ENCODE peak calls at places on chromosomes 7 and 10, in six cellular contexts. C is cardiac fibroblast; U is ascending aorta; X is CD4-positive, alpha-beta memory T cell; K is mammary epithelial cell; A is lower lobe of right lung. G is an unnamed sample.

GRCh38 chr7:23055582-23056178 is 41.8 kb upstream of the HYCC1 start:
- DNase-seq in C (peak; percentile 81), U (no peak), X (peak; percentile 68), K (peak; percentile 57), A (no peak), G (peak; percentile 45)

GRCh38 chr10:101285519-101286070 is 56.3 kb upstream of the LBX1 start:
- DNase-seq in C (no peak), U (no peak), X (no peak), K (no peak), A (no peak), G (no peak)

GRCh38 chr10:78650122-78650521 is 418.6 kb upstream of the ZMIZ1 start:
- DNase-seq in C (no peak), U (no peak), X (no peak), K (no peak), A (no peak), G (no peak)

GRCh38 chr10:110498087-110498981 is 627 bp downstream of the DUSP5 start:
- DNase-seq in C (peak; percentile 51), U (no peak), X (peak; percentile 69), K (peak; percentile 29), A (peak; percentile 80), G (no peak)

GRCh38 chr10:46312953-46313352 is 26.2 kb downstream of the ANTXRL start:
- DNase-seq in C (no peak), U (no peak), X (no peak), K (no peak), A (no peak), G (no peak)

GRCh38 chr10:88592425-88592824 is 5.9 kb downstream of the LIPJ start:
- DNase-seq in C (no peak), U (no peak), X (no peak), K (peak; percentile 32), A (no peak), G (no peak)

GRCh38 chr10:110510086-110510485 is 12.4 kb downstream of the DUSP5 start:
- DNase-seq in C (no peak), U (no peak), X (no peak), K (no peak), A (no peak), G (no peak)

GRCh38 chr10:5631936-5632335 is 34.5 kb downstream of the ASB13 start:
- DNase-seq in C (no peak), U (no peak), X (no peak), K (no peak), A (no peak), G (no peak)

GRCh38 chr10:67788028-67788886 is 49.7 kb downstream of the DNAJC12 start:
- DNase-seq in C (peak; percentile 59), U (no peak), X (peak; percentile 56), K (no peak), A (peak; percentile 68), G (peak; percentile 81)

GRCh38 chr10:116742367-116743265 is at the start of gene HSPA12A:
- DNase-seq in C (peak; percentile 93), U (no peak), X (peak; percentile 29), K (peak; percentile 76), A (peak; percentile 79), G (no peak)

GRCh38 chr7:78770422-78771410 is 682.8 kb downstream of the MAGI2 start:
- DNase-seq in C (peak; percentile 13), U (no peak), X (no peak), K (no peak), A (no peak), G (peak; percentile 35)
- H3K4me3 ChIP-seq in C (peak overlapping the region; percentile 21), U (peak overlapping the region; percentile 43), X (no peak overlapping the region), K (no peak overlapping the region), A (no peak overlapping the region), G (peak overlapping the region; percentile 76)

GRCh38 chr7:4791101-4791737 is 15.8 kb downstream of the AP5Z1 start:
- DNase-seq in C (no peak), U (no peak), X (no peak), K (no peak), A (peak; percentile 43), G (no peak)

GRCh38 chr7:4790078-4790465 is 14.6 kb downstream of the AP5Z1 start:
- DNase-seq in C (no peak), U (no peak), X (no peak), K (no peak), A (no peak), G (no peak)

GRCh38 chr7:4790516-4790991 is 15.1 kb downstream of the AP5Z1 start:
- DNase-seq in C (no peak), U (no peak), X (no peak), K (no peak), A (no peak), G (no peak)

GRCh38 chr7:4792537-4793126 is 17.2 kb downstream of the AP5Z1 start:
- DNase-seq in C (no peak), U (no peak), X (no peak), K (no peak), A (peak; percentile 60), G (no peak)

DNA sequence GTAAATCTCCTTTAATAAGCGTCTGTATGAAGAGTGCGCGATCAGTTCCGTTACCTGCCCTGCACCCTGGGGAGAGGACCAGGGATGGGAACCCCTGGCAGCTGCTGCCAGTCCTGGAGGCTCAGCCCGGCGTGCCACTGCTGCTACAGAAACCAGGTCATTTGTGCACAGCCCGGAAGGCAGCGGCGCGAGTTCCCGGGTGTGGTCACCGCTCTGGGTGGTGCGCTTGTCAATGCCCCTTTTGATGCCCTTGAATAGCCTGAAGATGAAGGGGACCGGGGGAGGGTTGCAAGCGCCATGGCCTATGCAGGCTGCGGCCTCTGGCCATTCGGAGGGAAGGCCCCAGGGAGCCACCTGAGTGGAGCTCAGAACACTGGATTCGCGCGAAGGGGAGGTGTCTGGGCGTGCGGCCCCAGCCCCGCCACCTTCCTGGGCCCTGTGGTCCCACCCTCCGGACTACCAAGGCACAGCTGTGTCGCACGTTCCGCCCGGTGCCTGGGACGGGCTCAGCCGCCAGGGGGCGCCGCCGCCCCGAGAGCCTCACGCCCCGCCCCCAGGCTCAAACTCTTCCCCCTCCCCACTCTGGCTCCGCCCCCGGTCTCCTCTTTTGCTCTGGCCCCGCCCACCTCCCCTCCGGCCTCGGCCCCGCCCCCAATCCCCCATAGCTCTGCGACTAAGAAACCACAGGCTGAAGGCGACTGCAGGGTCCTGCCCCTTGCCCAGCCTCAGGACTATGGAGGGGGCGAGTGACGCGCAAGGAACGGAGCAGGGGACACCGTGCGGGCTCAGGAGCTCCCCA is 16.5 kb downstream of the AP5Z1 start:
- DNase-seq in C (peak; percentile 64), U (no peak), X (peak; percentile 76), K (no peak), A (peak; percentile 83), G (peak; percentile 37)
- H3K4me3 ChIP-seq in C (no peak overlapping the region), U (peak overlapping the region; percentile 39), X (no peak overlapping the region), K (no peak overlapping the region), A (peak overlapping the region; percentile 50), G (peak overlapping the region; percentile 30)

GRCh38 chr10:3245395-3245794 is 72.8 kb upstream of the PITRM1 start:
- DNase-seq in C (no peak), U (no peak), X (no peak), K (no peak), A (no peak), G (no peak)

GRCh38 chr10:3248526-3249255 is 76.1 kb upstream of the PITRM1 start:
- DNase-seq in C (peak; percentile 94), U (no peak), X (no peak), K (peak; percentile 94), A (no peak), G (no peak)

GRCh38 chr10:3251172-3251571 is 78.6 kb upstream of the PITRM1 start:
- DNase-seq in C (no peak), U (no peak), X (no peak), K (no peak), A (peak; percentile 2), G (no peak)

GRCh38 chr10:3255086-3255485 is 82.5 kb upstream of the PITRM1 start:
- DNase-seq in C (no peak), U (no peak), X (no peak), K (no peak), A (peak; percentile 22), G (no peak)

DNA sequence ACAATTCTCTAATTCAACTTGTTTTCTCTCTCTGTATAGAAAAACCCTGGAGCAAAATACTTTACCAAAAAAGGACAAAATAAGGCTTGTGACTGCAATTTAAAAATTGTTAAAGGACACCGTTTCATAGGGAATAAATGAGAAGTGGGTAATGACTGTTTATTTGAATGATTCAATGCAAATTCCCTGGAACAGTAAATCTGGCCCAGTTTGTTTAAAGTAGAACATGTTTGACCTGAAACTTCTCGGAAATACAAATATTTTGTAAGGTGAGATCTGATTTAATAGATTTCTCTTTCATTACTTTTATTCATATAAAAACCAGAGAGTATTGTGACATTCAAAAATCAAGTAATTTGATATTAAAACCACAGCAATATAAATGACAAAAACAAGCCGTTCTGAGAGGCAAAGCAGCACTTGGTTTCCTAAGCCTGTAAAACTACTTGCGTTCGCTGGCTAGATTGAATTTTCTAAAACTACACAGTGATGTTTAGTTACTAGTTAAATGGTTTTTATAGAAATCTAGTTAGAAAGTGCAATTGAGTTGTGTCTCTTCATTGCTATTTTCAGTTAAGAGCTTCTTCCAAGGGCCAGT is 76.8 kb upstream of the PITRM1 start:
- DNase-seq in C (no peak), U (no peak), X (no peak), K (no peak), A (no peak), G (no peak)
- H3K4me3 ChIP-seq in C (no peak overlapping the region), U (no peak overlapping the region), X (no peak overlapping the region), K (no peak overlapping the region), A (no peak overlapping the region), G (no peak overlapping the region)

GRCh38 chr10:73935895-73936294 is 25.0 kb downstream of the PLAU start:
- DNase-seq in C (no peak), U (no peak), X (no peak), K (no peak), A (no peak), G (no peak)
- H3K4me3 ChIP-seq in C (no peak overlapping the region), U (no peak overlapping the region), X (no peak overlapping the region), K (no peak overlapping the region), A (no peak overlapping the region), G (no peak overlapping the region)

GRCh38 chr7:57868771-57869483 is 418.9 kb downstream of the ZNF716 start:
- DNase-seq in C (no peak), U (no peak), X (no peak), K (no peak), A (no peak), G (no peak)
- H3K4me3 ChIP-seq in C (peak overlapping the region; percentile 26), U (no peak overlapping the region), X (no peak overlapping the region), K (no peak overlapping the region), A (peak overlapping the region; percentile 40), G (no peak overlapping the region)

DNA sequence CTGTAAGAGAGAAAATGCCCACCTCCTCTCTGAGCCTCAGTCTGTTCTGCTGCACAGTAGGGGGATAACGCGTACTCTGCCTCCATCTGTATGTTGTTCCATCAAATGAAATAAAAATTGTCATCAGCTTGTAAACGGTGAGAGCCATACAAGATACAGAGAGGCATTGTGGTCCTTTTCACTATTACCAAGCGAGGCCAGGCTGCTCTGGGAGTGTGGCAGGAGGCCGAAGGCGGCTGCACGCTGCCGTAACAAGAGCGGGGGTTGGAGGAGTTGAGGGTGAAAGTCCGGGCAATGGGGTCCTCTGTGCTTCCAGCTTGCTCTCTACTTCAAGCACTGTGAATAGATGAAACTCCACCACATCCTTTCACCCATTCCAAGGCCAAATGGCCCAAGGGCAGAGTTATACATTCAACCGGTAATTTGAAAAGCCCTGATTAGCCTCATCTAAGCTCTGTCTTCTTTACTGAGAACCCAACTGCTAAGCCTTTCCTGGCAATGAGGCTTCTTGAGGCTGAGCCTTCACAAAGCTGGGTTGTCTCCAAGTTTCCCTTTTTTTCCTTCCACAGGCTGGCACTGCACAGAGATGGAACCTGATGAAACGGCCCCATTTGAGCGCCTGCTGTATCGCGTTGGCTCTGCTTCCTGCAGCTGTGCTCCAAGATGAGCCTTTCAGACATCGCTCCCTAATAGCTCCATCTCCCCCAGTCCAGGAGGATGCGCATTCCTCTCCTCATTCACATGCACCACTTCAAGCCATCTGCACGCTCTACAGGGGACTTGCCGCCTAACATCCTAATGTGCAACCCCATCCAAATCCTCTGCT is 47.1 kb downstream of the PYROXD2 start:
- DNase-seq in C (no peak), U (no peak), X (no peak), K (no peak), A (no peak), G (no peak)
- H3K4me3 ChIP-seq in C (no peak overlapping the region), U (no peak overlapping the region), X (no peak overlapping the region), K (no peak overlapping the region), A (no peak overlapping the region), G (no peak overlapping the region)

G was measured in iPS DF 6.9.